ENCODE peak calls at places on chromosome 16, in nine cellular contexts. P is transverse colon, O is lower lobe of right lung, C is sigmoid colon, D is uterus, I is testis, L is GM12878, H is left ventricle myocardium inferior, Y is heart left ventricle. B is an unnamed sample.

GRCh38 chr16:51989637-51990230 is 557.2 kb downstream of the TOX3 start:
- DNase-seq in D (no peak), P (no peak), H (no peak), O (no peak), C (no peak), I (no peak), L (no peak), Y (no peak), B (no peak)

GRCh38 chr16:85872666-85873561 is 26.0 kb upstream of the IRF8 start:
- DNase-seq in I (peak; percentile 46), H (peak; percentile 38), L (no peak), D (no peak), Y (peak; percentile 71), O (no peak), C (peak; percentile 75), P (peak; percentile 26), B (no peak)

GRCh38 chr16:66614161-66614802 is 9.8 kb downstream of the CMTM3 start:
- DNase-seq in I (no peak), L (no peak), D (no peak), H (no peak), Y (no peak), O (no peak), P (no peak), C (no peak), B (no peak)

GRCh38 chr16:61890346-61890745 is 145.9 kb downstream of the CDH8 start:
- DNase-seq in P (no peak), O (no peak), L (no peak), C (no peak), I (no peak), Y (no peak), H (no peak), D (no peak), B (no peak)

GRCh38 chr16:70250748-70251650 is 741 bp downstream of the EXOSC6 start:
- DNase-seq in I (peak; percentile 63), Y (peak; percentile 46), C (no peak), L (no peak), P (peak; percentile 51), D (peak; percentile 22), O (peak; percentile 62), H (no peak), B (peak; percentile 77)

GRCh38 chr16:85460983-85461813 is 151.9 kb upstream of the GSE1 start:
- DNase-seq in P (no peak), C (no peak), O (no peak), Y (no peak), I (no peak), D (peak; percentile 75), L (no peak), H (no peak), B (no peak)

GRCh38 chr16:72085002-72085401 is 8.4 kb downstream of the TXNL4B start:
- DNase-seq in O (no peak), C (no peak), H (peak; percentile 70), I (peak; percentile 75), P (no peak), L (no peak), D (no peak), Y (peak; percentile 86), B (no peak)

GRCh38 chr16:27238016-27238587 is 30.5 kb downstream of the NSMCE1 start:
- DNase-seq in P (peak; percentile 71), C (peak; percentile 69), I (no peak), Y (no peak), L (no peak), D (no peak), O (peak; percentile 67), H (no peak), B (peak; percentile 74)

GRCh38 chr16:25875956-25876608 is 184.3 kb downstream of the HS3ST4 start:
- DNase-seq in O (no peak), D (no peak), Y (no peak), H (no peak), C (no peak), P (no peak), I (no peak), L (no peak), B (no peak)

GRCh38 chr16:50234771-50235556 is 31.4 kb upstream of the ADCY7 start:
- DNase-seq in O (no peak), L (no peak), P (no peak), C (no peak), D (no peak), H (no peak), I (no peak), Y (no peak), B (no peak)

GRCh38 chr16:74623214-74623842 is 16.4 kb upstream of the GLG1 start:
- DNase-seq in I (no peak), L (no peak), C (no peak), H (no peak), Y (no peak), O (no peak), D (no peak), P (no peak), B (no peak)

GRCh38 chr16:83878838-83879237 is 20.1 kb upstream of the MLYCD start:
- DNase-seq in Y (no peak), H (no peak), I (no peak), O (no peak), D (no peak), P (no peak), C (no peak), L (no peak), B (no peak)

GRCh38 chr16:74372369-74372768 is 3.7 kb upstream of the NPIPB15 start:
- DNase-seq in D (no peak), C (no peak), O (no peak), Y (no peak), H (no peak), L (no peak), I (no peak), P (no peak), B (no peak)

GRCh38 chr16:17831330-17831729 is 360.6 kb upstream of the XYLT1 start:
- DNase-seq in C (no peak), I (no peak), O (no peak), L (no peak), Y (no peak), P (no peak), D (no peak), H (no peak), B (no peak)

GRCh38 chr16:85878875-85879274 is 20.1 kb upstream of the IRF8 start:
- DNase-seq in L (no peak), P (no peak), Y (peak; percentile 36), I (no peak), O (no peak), H (no peak), C (no peak), D (no peak), B (no peak)

GRCh38 chr16:4052801-4053662 is 63.2 kb downstream of the ADCY9 start:
- DNase-seq in I (peak; percentile 96), O (peak; percentile 83), Y (peak; percentile 90), D (no peak), H (peak; percentile 75), L (no peak), P (peak; percentile 69), C (peak; percentile 74), B (peak; percentile 87)

DNA sequence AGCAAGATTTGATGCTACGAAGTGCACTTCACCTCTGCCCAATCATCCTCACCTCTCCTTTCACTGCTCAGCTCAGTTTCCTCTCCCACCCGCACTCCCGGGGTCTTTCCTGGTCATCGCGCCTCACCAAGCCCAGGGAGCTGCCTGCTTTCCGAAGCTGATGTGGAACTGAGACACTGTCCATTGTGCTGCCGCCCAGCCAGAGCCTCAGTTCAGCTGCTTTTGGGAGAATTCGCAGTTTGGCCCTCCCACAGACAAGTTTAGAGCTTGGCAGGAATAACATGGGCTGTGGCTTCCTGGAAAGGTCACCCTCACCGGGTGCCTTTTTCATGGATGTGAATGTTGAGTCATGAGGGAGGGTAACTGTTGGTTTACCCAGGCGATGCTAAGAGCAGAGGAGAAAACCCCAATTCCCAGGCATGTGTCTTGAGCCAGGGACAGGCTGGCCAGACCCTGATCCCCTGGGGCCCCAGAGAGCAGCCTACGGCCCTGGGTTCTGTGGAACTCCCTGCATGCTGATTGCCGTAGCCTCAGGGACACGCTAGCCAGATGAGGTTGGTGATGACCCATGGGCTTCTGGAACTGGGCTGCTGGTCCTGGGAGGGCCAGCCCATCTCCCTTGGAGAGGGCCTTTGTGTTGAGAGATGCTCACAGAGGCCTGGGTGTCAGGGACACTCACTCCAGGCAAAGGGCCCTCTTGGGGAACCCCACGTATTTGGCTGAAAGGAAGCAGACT is 1687.5 kb downstream of the TP53TG3F start:
- DNase-seq in I (no peak), Y (no peak), C (no peak), D (no peak), L (no peak), O (peak; percentile 22), P (no peak), H (no peak), B (peak; percentile 37)
- H3K9me3 ChIP-seq in I (no peaks in the 10 kb centered on the region), Y (no peaks in the 10 kb centered on the region), C (no peaks in the 10 kb centered on the region), D (no peaks in the 10 kb centered on the region), L (no peaks in the 10 kb centered on the region), O (peaks cover 7% of the 10 kb centered on the region), P (no peaks in the 10 kb centered on the region), H (peaks cover 15% of the 10 kb centered on the region), B (no peaks in the 10 kb centered on the region)

GRCh38 chr16:87840462-87840978 is 28.8 kb downstream of the SLC7A5 start:
- DNase-seq in C (no peak), H (no peak), L (no peak), I (no peak), O (no peak), P (no peak), Y (no peak), D (no peak), B (no peak)
- H3K36me3 ChIP-seq in C (peaks cover 46% of the 10 kb centered on the region), H (peaks cover 4% of the 10 kb centered on the region), L (peaks cover 27% of the 10 kb centered on the region), I (no peaks in the 10 kb centered on the region), O (peaks cover 46% of the 10 kb centered on the region), P (no peaks in the 10 kb centered on the region), Y (peaks cover 48% of the 10 kb centered on the region), D (no peaks in the 10 kb centered on the region), B (peaks cover 38% of the 10 kb centered on the region)

DNA sequence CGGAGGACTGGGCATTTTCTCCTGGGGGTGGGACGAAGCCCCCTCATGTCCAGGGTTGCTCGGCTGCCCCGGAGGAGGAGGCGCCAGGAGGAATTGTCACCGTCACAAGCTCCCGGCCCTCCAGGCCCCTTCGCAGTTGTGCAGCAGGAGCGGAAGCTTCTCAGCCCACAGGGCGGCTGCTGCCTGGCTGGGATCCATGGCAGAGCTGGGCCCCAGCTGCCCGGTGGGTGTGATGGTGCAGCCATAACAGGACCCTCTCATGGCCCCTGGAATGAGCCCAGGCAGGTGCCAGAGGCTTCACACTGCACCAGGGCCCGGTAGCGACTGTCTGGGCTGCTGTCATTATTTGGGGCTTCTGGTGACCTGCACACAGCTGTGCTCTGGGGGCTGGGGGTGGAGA is 54.9 kb upstream of the GNG13 start:
- DNase-seq in C (no peak), L (no peak), Y (no peak), O (no peak), H (no peak), I (no peak), P (no peak), D (no peak), B (no peak)
- H3K9me3 ChIP-seq in C (no peaks in the 10 kb centered on the region), L (peaks cover 1% of the 10 kb centered on the region), Y (no peaks in the 10 kb centered on the region), O (no peaks in the 10 kb centered on the region), H (peaks cover 5% of the 10 kb centered on the region), I (no peaks in the 10 kb centered on the region), P (no peaks in the 10 kb centered on the region), D (no peaks in the 10 kb centered on the region), B (no peaks in the 10 kb centered on the region)

DNA sequence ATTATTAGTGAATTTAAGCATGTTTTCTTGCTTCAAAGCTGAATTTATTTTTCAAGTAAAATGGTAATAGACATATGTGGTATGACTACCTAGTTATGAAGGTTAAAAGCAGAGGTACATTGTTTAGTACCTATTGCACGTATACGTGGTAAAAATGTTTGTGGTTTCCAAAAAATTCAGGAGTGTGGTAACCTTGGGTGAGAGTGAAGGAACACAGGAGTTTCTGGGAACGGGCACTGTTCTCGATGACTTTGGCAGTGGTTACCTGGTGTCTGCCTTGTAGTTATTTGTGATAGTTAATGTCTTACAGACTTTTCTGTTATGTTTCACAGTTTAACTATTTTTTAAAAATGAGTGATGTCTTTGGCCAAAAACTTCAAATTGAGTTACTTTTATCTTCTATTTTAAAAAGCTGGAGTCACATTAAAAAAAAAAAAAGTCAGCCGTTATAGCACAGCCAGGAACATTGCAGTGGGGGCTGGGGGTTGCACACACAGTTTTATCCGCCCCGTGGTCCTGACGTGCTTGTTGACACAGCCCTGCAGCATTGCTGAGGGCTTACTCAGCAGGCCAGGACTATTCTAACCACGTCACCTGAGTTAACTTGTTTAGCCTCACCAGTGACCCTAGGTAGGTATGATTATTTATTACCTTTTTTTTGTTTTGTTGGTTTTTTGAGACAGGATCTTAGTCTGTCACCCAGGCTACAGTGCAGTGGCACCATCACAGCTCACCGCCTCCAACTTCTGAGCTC is 10.9 kb downstream of the JPT2 start:
- DNase-seq in C (no peak), Y (no peak), I (no peak), D (no peak), P (no peak), L (no peak), O (peak; percentile 71), H (no peak), B (peak; percentile 78)
- H3K36me3 ChIP-seq in C (peaks cover 90% of the 10 kb centered on the region), Y (peaks cover 94% of the 10 kb centered on the region), I (no peaks in the 10 kb centered on the region), D (no peaks in the 10 kb centered on the region), P (peaks cover 16% of the 10 kb centered on the region), L (peaks cover 42% of the 10 kb centered on the region), O (peaks cover 88% of the 10 kb centered on the region), H (peaks cover 75% of the 10 kb centered on the region), B (peaks cover 75% of the 10 kb centered on the region)

B was measured in upper lobe of right lung.